ENCODE peak calls at places on chromosomes 1 and 21, in four cellular contexts. O, G, U and D are unnamed samples.

GRCh38 chr1:218380125-218380977 is 35.2 kb downstream of the TGFB2 start:
- DNase-seq in O (no peak), U (peak), G (peak), D (no peak)

GRCh38 chr1:67683736-67684525 is 1.1 kb upstream of the GADD45A start:
- DNase-seq in G (no peak), U (no peak), O (no peak), D (peak)

GRCh38 chr1:162235261-162235780 is 141.3 kb downstream of the SPATA46 start:
- DNase-seq in U (no peak), O (no peak), G (peak), D (no peak)

GRCh38 chr1:37666241-37666867 is 26.0 kb upstream of the CDCA8 start:
- DNase-seq in O (no peak), U (no peak), G (no peak), D (no peak)

GRCh38 chr1:92259350-92259749 is 39.4 kb downstream of the GLMN start:
- DNase-seq in G (no peak), O (no peak), U (no peak), D (no peak)

GRCh38 chr21:35855463-35855862 is 204.9 kb downstream of the SETD4 start:
- DNase-seq in O (no peak), U (no peak), G (no peak), D (no peak)

GRCh38 chr1:161792740-161793139 is 26.6 kb downstream of the ATF6 start:
- DNase-seq in U (peak), O (no peak), G (peak), D (no peak)

GRCh38 chr1:203072002-203072607 is 13.7 kb downstream of the MYOG start:
- DNase-seq in G (no peak), U (no peak), O (no peak), D (no peak)

GRCh38 chr1:201632364-201632952 is 93.5 kb downstream of the NAV1 start:
- DNase-seq in O (no peak), U (no peak), G (no peak), D (no peak)

GRCh38 chr1:241376711-241377110 is 19.7 kb upstream of the RGS7 start:
- DNase-seq in G (no peak), U (no peak), O (no peak), D (no peak)

GRCh38 chr1:156760092-156760795 is 7.1 kb upstream of the PRCC start:
- DNase-seq in U (no peak), O (no peak), G (no peak), D (no peak)